ENCODE peak calls at places on chromosomes 6 and 20, in four cellular contexts. One of them, this sample, is unnamed.

GRCh38 chr6:21578523-21578922 is 15.0 kb upstream of the SOX4 start:
- DNase-seq in K562: no peak
- DNase-seq in WTC11: no peak
- DNase-seq in HepG2: no peak
- DNase-seq in this sample: no peak

GRCh38 chr6:1208876-1209275 is 103.0 kb upstream of the FOXQ1 start:
- DNase-seq in K562: no peak
- DNase-seq in WTC11: no peak
- DNase-seq in HepG2: no peak
- DNase-seq in this sample: no peak

GRCh38 chr20:15544727-15545126 is 1028.5 kb downstream of the KIF16B start:
- DNase-seq in K562: no peak
- DNase-seq in WTC11: no peak
- DNase-seq in HepG2: no peak
- DNase-seq in this sample: no peak

GRCh38 chr6:41560440-41561192 is 14.4 kb downstream of the FOXP4 start:
- DNase-seq in K562: no peak
- DNase-seq in WTC11: peak
- DNase-seq in HepG2: no peak
- DNase-seq in this sample: no peak

GRCh38 chr20:63344616-63345327 is 16.4 kb downstream of the CHRNA4 start:
- DNase-seq in K562: no peak
- DNase-seq in WTC11: no peak
- DNase-seq in HepG2: no peak
- DNase-seq in this sample: no peak

GRCh38 chr6:25660512-25660911 is 8.5 kb downstream of the SCGN start:
- DNase-seq in K562: peak
- DNase-seq in WTC11: no peak
- DNase-seq in HepG2: peak
- DNase-seq in this sample: peak

GRCh38 chr20:32672982-32673727 is 586 bp downstream of the C20orf203 start:
- DNase-seq in K562: no peak
- DNase-seq in WTC11: peak
- DNase-seq in HepG2: no peak
- DNase-seq in this sample: no peak

GRCh38 chr6:56364482-56365313 is 117.3 kb upstream of the COL21A1 start:
- DNase-seq in K562: no peak
- DNase-seq in WTC11: no peak
- DNase-seq in HepG2: no peak
- DNase-seq in this sample: no peak

GRCh38 chr20:6906871-6907270 is 139.4 kb downstream of the BMP2 start:
- DNase-seq in K562: no peak
- DNase-seq in WTC11: no peak
- DNase-seq in HepG2: no peak
- DNase-seq in this sample: no peak

GRCh38 chr6:141254336-141254735 is 878.4 kb upstream of the GJE1 start:
- DNase-seq in K562: no peak
- DNase-seq in WTC11: no peak
- DNase-seq in HepG2: no peak
- DNase-seq in this sample: no peak

GRCh38 chr20:400451-401275 is 7.4 kb upstream of the RBCK1 start:
- DNase-seq in K562: peak
- DNase-seq in WTC11: no peak
- DNase-seq in HepG2: no peak
- DNase-seq in this sample: peak

GRCh38 chr6:41200296-41200900 is 551 bp downstream of the TREML2 start:
- DNase-seq in K562: peak
- DNase-seq in WTC11: no peak
- DNase-seq in HepG2: no peak
- DNase-seq in this sample: no peak

GRCh38 chr6:14074723-14075503 is 42.7 kb upstream of the CD83 start:
- DNase-seq in K562: no peak
- DNase-seq in WTC11: no peak
- DNase-seq in HepG2: no peak
- DNase-seq in this sample: no peak

GRCh38 chr6:153959281-153959680 is 79.8 kb upstream of the OPRM1 start:
- DNase-seq in K562: no peak
- DNase-seq in WTC11: no peak
- DNase-seq in HepG2: no peak
- DNase-seq in this sample: no peak

GRCh38 chr6:168385380-168385779 is 55.6 kb upstream of the SMOC2 start:
- DNase-seq in K562: no peak
- DNase-seq in WTC11: no peak
- DNase-seq in HepG2: no peak
- DNase-seq in this sample: no peak

GRCh38 chr6:75848274-75848673 is 99.2 kb downstream of the MYO6 start:
- DNase-seq in K562: no peak
- DNase-seq in WTC11: no peak
- DNase-seq in HepG2: no peak
- DNase-seq in this sample: no peak

GRCh38 chr6:133705731-133706130 is 183.2 kb upstream of the TCF21 start:
- DNase-seq in K562: no peak
- DNase-seq in WTC11: no peak
- DNase-seq in HepG2: no peak
- DNase-seq in this sample: no peak

GRCh38 chr6:129620234-129620610 is 89.8 kb downstream of the ARHGAP18 start:
- DNase-seq in K562: no peak
- DNase-seq in WTC11: no peak
- DNase-seq in HepG2: no peak
- DNase-seq in this sample: no peak

GRCh38 chr6:115415378-115415777 is 645.3 kb downstream of the FRK start:
- DNase-seq in K562: no peak
- DNase-seq in WTC11: peak
- DNase-seq in HepG2: no peak
- DNase-seq in this sample: no peak

GRCh38 chr20:843908-844307 is 10.4 kb downstream of the FAM110A start:
- DNase-seq in K562: no peak
- DNase-seq in WTC11: no peak
- DNase-seq in HepG2: no peak
- DNase-seq in this sample: no peak

GRCh38 chr6:150134280-150134920 is 8.4 kb upstream of the PPP1R14C start:
- DNase-seq in K562: no peak
- DNase-seq in WTC11: no peak
- DNase-seq in HepG2: no peak
- DNase-seq in this sample: no peak

GRCh38 chr6:132401120-132401940 is at the start of gene MOXD1:
- DNase-seq in K562: peak
- DNase-seq in WTC11: peak
- DNase-seq in HepG2: no peak
- DNase-seq in this sample: peak

GRCh38 chr6:130620338-130620781 is 206.8 kb upstream of the SMLR1 start:
- DNase-seq in K562: no peak
- DNase-seq in WTC11: no peak
- DNase-seq in HepG2: no peak
- DNase-seq in this sample: no peak

GRCh38 chr20:8361779-8362178 is 229.7 kb downstream of the PLCB1 start:
- DNase-seq in K562: no peak
- DNase-seq in WTC11: no peak
- DNase-seq in HepG2: no peak
- DNase-seq in this sample: no peak

GRCh38 chr20:8357703-8358102 is 225.6 kb downstream of the PLCB1 start:
- DNase-seq in K562: no peak
- DNase-seq in WTC11: no peak
- DNase-seq in HepG2: no peak
- DNase-seq in this sample: no peak

GRCh38 chr20:8362457-8362856 is 230.4 kb downstream of the PLCB1 start:
- DNase-seq in K562: no peak
- DNase-seq in WTC11: no peak
- DNase-seq in HepG2: no peak
- DNase-seq in this sample: no peak

GRCh38 chr20:8361008-8361652 is 229.1 kb downstream of the PLCB1 start:
- DNase-seq in K562: no peak
- DNase-seq in WTC11: no peak
- DNase-seq in HepG2: no peak
- DNase-seq in this sample: no peak

GRCh38 chr20:8360035-8360434 is 228.0 kb downstream of the PLCB1 start:
- DNase-seq in K562: no peak
- DNase-seq in WTC11: no peak
- DNase-seq in HepG2: no peak
- DNase-seq in this sample: no peak
- TF ChIP-seq NR3C1 in K562: no peak
- TF ChIP-seq NR3C1 in WTC11: no peak
- TF ChIP-seq NR3C1 in HepG2: no peak
- TF ChIP-seq NR3C1 in this sample: no peak

GRCh38 chr6:166488081-166488685 is 98.3 kb downstream of the RAMACL start:
- DNase-seq in K562: peak
- DNase-seq in WTC11: no peak
- DNase-seq in HepG2: no peak
- DNase-seq in this sample: no peak

GRCh38 chr6:166490671-166491500 is 95.6 kb downstream of the RAMACL start:
- DNase-seq in K562: no peak
- DNase-seq in WTC11: no peak
- DNase-seq in HepG2: no peak
- DNase-seq in this sample: no peak

GRCh38 chr6:166487148-166487547 is 99.3 kb downstream of the RAMACL start:
- DNase-seq in K562: no peak
- DNase-seq in WTC11: no peak
- DNase-seq in HepG2: no peak
- DNase-seq in this sample: no peak

GRCh38 chr6:166488701-166489100 is 97.8 kb downstream of the RAMACL start:
- DNase-seq in K562: no peak
- DNase-seq in WTC11: no peak
- DNase-seq in HepG2: no peak
- DNase-seq in this sample: no peak

DNA sequence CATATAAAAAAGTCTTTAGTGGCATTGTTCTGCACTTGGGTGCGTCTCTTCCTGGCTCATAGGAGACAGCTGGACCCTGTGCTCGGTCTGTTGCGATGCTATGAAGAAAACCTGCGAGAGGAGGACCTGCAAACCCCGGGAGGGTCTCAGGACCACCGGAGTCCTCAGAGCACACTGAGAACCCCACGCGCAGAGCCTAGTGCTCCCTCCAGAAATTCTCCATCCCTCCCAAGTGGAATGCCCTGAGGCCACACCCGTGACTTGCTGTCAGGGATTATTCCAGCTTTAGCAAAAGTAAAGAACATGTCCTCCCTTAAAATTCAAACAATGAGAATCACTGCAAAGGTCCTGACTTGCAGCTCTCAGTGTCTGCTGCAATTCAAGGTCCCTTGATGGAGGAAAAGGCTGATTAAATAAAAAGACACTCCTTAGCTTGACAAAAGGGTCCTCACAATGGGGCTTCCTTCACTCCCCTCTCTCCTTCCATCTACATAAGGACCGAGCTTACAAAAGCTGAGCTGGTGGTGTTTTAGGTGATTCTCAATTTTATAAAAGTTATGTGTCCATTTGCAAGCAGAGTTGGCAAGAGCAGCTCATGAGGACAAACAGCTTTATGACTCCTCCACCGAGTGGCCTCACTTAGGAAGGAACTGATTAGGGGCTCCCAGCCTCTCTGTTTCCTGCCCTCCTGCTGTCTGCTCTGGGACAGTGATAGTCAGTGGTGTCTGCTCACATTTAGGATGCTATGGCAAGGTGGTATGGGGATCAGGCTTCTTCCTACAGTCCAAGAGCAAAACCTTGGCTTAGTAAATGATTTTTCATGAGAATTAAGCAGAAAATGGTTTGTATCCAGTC is 97.0 kb downstream of the RAMACL start:
- DNase-seq in K562: no peak
- DNase-seq in WTC11: no peak
- DNase-seq in HepG2: no peak
- DNase-seq in this sample: no peak
- TF ChIP-seq NR3C1 in K562: no peak
- TF ChIP-seq NR3C1 in WTC11: no peak
- TF ChIP-seq NR3C1 in HepG2: no peak
- TF ChIP-seq NR3C1 in this sample: no peak

DNA sequence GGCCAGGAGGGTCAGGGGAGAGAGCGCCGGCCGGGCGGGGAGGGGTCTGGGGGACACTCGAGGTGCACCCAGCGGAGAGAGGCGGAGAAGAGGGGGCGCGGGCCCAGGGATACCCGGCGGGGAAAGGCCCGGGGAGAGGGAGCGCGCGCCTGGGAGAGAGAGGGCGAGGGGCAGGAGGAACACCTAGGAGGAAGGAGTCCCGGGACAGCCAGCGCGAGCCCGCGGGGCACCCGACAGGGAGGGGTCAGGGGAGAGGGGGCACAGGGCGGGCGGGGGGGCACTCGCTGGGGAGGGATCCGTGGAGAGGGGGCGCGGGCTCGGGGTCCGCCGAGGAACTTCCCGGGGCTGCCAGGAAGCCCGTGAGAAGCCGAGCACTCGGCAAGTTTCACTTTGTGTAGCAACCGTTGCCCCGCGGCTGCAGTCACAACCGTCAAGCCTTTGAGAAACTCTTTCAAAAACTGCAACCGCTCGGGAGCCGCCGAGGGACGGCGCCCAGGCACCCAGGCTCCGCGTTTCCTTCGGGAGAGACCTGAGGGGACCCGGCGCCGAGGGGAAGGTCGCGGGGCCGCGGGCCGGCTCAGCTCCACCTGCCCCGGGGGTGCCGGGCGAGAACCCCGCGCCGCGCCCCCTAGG is 472 bp downstream of the EZR start:
- DNase-seq in K562: peak
- DNase-seq in WTC11: peak
- DNase-seq in HepG2: peak
- DNase-seq in this sample: peak
- TF ChIP-seq NR3C1 in K562: no peak
- TF ChIP-seq NR3C1 in WTC11: no peak
- TF ChIP-seq NR3C1 in HepG2: no peak
- TF ChIP-seq NR3C1 in this sample: no peak

DNA sequence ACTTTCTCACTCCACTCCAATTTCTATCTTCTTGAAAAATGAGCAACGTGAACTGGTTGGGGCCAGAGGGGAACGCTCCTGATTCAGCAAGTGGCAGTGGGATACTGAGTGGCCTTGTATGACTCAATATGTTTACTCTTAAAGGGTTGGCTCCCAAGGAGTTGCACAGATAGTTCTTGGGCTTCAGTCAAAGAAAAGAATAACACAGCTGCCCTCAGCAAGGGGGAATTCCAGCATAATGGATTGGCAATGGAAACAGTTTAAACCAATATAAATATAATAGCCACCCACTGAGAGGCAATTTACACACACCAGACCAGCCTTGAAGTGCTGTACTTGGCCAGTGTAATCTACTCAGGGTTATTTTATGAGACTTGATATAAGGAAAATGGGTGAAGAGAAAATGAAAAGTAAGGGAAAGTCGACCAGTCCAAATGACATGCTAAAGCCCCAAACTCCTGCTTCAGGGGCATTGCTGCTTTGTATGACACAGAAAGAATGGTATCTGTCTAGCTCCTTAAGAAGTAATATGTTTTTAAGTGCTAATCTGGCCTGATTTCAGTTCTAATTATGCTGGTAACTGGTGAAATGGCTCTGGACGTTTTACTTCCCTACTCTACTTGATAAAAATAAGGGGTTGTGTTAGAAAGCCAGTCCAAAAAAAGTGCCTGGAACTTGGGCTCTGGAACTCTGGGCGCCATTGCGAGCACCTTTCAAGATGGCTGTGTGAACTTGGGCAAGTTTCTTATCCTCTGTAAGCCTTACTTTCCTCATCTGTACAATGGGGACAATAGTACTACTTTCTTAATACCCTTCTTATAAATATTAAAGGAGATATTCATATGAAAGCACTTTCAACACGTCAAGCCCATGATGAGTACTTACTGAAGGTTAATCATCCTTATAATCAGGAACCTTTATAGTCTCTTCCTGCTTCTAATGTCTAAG is 712.9 kb upstream of the MAP3K7 start:
- DNase-seq in K562: no peak
- DNase-seq in WTC11: peak
- DNase-seq in HepG2: no peak
- DNase-seq in this sample: no peak
- TF ChIP-seq NR3C1 in K562: no peak
- TF ChIP-seq NR3C1 in WTC11: no peak
- TF ChIP-seq NR3C1 in HepG2: no peak
- TF ChIP-seq NR3C1 in this sample: no peak